ENCODE peak calls at places on chromosomes 5 and 9, in six cellular contexts. N is heart right ventricle, Q is stomach, W is colonic mucosa, E is right lobe of liver, M is prostate gland. L is an unnamed sample.
A peak's percentile ranks its signal among the peaks of the same experiment; 100 is the strongest.

GRCh38 chr9:268616-269015 is 54.0 kb downstream of the DOCK8 start:
- DNase-seq in Q (no peak), M (no peak), E (no peak), N (no peak), W (no peak), L (no peak)

GRCh38 chr9:35684921-35685320 is 4.8 kb downstream of the TPM2 start:
- DNase-seq in Q (no peak), E (no peak), M (no peak), W (no peak), N (no peak), L (no peak)

GRCh38 chr5:86756839-86757238 is 139.1 kb downstream of the COX7C start:
- DNase-seq in W (no peak), Q (no peak), N (no peak), E (no peak), M (no peak), L (no peak)

GRCh38 chr5:55102345-55102744 is at the start of gene GZMA:
- DNase-seq in W (no peak), N (no peak), M (no peak), Q (no peak), E (no peak), L (no peak)

GRCh38 chr9:91424403-91425176 is 958 bp upstream of the NFIL3 start:
- DNase-seq in W (peak; percentile 81), N (peak; percentile 86), E (peak; percentile 94), Q (peak; percentile 80), M (peak; percentile 83), L (peak; percentile 94)

GRCh38 chr5:72280655-72281069 is 39.4 kb downstream of the MRPS27 start:
- DNase-seq in E (no peak), Q (no peak), N (no peak), M (no peak), W (no peak), L (no peak)

GRCh38 chr5:108529381-108529780 is 147.5 kb upstream of the FBXL17 start:
- DNase-seq in W (no peak), M (no peak), Q (no peak), N (no peak), E (no peak), L (no peak)

GRCh38 chr9:136095028-136095494 is at the start of gene NACC2:
- DNase-seq in Q (peak; percentile 79), E (peak; percentile 88), N (peak; percentile 71), M (peak; percentile 64), W (peak; percentile 79), L (peak; percentile 70)

GRCh38 chr5:173310861-173311515 is 17.2 kb downstream of the STC2 start:
- DNase-seq in M (no peak), W (no peak), E (no peak), Q (no peak), N (no peak), L (no peak)

GRCh38 chr5:88952996-88953643 is 70.1 kb upstream of the MEF2C start:
- DNase-seq in W (no peak), N (no peak), M (no peak), Q (no peak), E (no peak), L (no peak)

GRCh38 chr9:84154320-84154719 is 173.7 kb downstream of the RMI1 start:
- DNase-seq in M (no peak), N (no peak), E (no peak), W (no peak), Q (no peak), L (no peak)

GRCh38 chr5:132825824-132826391 is 4.5 kb downstream of the SHROOM1 start:
- DNase-seq in N (no peak), W (no peak), M (no peak), E (no peak), Q (no peak), L (no peak)

GRCh38 chr9:107358867-107359440 is 75.9 kb downstream of the RAD23B start:
- DNase-seq in M (no peak), E (no peak), N (no peak), W (no peak), Q (no peak), L (no peak)

GRCh38 chr5:16542275-16542674 is 74.5 kb downstream of the RETREG1 start:
- DNase-seq in E (no peak), M (no peak), W (peak; percentile 30), N (no peak), Q (no peak), L (no peak)

GRCh38 chr9:97726716-97727115 is 29.6 kb upstream of the XPA start:
- DNase-seq in W (no peak), E (no peak), N (no peak), Q (no peak), M (no peak), L (no peak)

GRCh38 chr5:172048539-172049101 is 42.2 kb upstream of the FBXW11 start:
- DNase-seq in W (no peak), E (no peak), Q (no peak), M (no peak), N (no peak), L (no peak)

GRCh38 chr5:107820339-107820880 is 149.7 kb upstream of the EFNA5 start:
- DNase-seq in W (no peak), E (no peak), M (no peak), Q (no peak), N (no peak), L (no peak)

GRCh38 chr5:65151632-65152031 is 330.1 kb downstream of the ADAMTS6 start:
- DNase-seq in N (no peak), M (no peak), W (peak; percentile 30), Q (no peak), E (no peak), L (no peak)

GRCh38 chr5:156892223-156892622 is 42.1 kb downstream of the PPP1R2B start:
- DNase-seq in N (no peak), M (no peak), W (no peak), Q (no peak), E (no peak), L (no peak)

GRCh38 chr5:14200312-14200990 is 57.3 kb downstream of the TRIO start:
- DNase-seq in Q (no peak), E (no peak), M (no peak), W (no peak), N (no peak), L (no peak)

GRCh38 chr5:24381861-24382460 is 262.8 kb downstream of the CDH10 start:
- DNase-seq in W (no peak), Q (no peak), E (no peak), N (no peak), M (no peak), L (no peak)

GRCh38 chr5:91311697-91312501 is 71.2 kb downstream of the ARRDC3 start:
- DNase-seq in M (peak; percentile 13), W (peak; percentile 50), E (no peak), N (peak; percentile 56), Q (peak; percentile 50), L (peak; percentile 68)

GRCh38 chr5:33439905-33440481 is 772 bp upstream of the TARS1 start:
- DNase-seq in E (no peak), M (no peak), Q (no peak), N (no peak), W (no peak), L (no peak)

GRCh38 chr5:74177995-74178394 is 462.5 kb downstream of the ENC1 start:
- DNase-seq in Q (no peak), E (no peak), N (no peak), W (no peak), M (no peak), L (no peak)

DNA sequence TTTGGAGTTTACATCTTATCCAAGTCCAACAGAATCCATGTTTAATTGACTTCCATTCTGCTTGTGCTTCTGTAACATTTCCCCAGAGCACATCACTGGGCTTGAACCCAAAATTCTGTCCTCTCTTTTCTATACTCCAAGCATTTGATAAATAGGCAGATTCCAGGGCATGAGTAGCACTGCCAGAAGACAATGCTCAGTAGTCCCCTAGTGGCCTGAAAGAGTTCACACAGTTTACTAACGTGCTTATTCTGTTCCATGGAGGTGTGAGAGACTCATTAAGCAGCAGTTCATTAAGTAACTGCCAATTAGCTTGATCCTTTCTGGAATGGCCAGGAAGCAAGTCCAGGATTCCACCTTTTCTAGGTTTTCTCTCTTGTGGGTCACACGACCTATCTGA is 9.4 kb upstream of the GABRA6 start:
- DNase-seq in W (no peak), E (no peak), N (no peak), Q (no peak), M (no peak), L (no peak)
- TF ChIP-seq CTCF in W (peak; percentile 38), E (no peak), N (no peak), Q (peak; percentile 25), M (no peak), L (no peak)

DNA sequence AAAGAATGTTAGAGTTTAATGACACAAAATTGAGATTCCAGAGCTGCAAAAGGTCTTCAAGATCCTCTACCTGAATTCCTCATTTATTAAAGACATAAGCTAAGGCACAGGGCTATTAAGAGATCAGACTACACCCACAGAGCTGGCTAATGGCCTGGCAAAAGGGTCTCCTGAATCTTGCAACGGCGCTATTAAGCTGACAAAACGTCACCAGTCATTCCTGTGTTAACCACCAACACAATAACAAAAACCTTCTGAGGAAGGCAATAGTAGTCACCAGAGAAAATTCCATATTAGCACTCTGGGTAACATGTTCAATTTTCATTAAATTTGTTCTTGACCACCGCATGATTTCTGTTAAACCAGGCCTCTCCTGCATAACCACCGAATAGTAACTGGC is 77.0 kb downstream of the GNAQ start:
- DNase-seq in N (no peak), W (no peak), M (no peak), E (no peak), Q (no peak), L (no peak)
- H3K4me1 ChIP-seq in N (peaks cover 32% of the 10 kb centered on the region), W (peaks cover 5% of the 10 kb centered on the region), M (no peaks in the 10 kb centered on the region), E (no peaks in the 10 kb centered on the region), Q (peaks cover 81% of the 10 kb centered on the region), L (peaks cover 5% of the 10 kb centered on the region)

DNA sequence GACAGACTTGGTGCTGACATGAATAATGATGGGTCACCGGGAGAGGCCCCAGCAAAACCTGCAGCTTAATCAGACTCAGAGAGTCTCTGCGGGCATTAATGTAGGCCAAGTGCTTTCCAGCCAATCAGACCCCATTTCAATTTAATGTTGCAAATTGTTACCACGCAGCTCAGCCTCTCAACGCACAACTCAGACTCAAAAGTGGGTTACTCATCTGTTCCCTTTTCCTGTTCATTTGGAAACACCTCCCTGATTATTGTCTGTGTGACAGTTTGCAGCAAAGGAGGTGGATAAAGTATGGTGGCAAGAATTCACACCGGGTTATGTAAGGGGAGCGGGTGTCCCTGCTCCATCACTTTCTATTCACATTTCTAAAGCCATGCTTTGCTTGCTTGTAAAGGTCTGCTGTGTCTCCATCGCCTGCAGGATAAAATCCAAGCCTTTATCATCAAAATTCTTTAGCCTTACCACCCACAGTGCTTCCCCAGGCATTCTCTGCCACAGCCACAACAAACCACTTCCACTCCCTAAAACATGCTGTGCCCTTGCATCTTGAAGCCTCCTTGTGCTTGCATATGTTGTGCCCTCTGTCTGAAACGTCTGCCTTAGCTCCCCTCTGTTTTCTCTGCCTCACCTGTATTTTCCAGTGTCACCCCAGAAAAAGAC is 156.5 kb downstream of the ASTN2 start:
- DNase-seq in M (no peak), W (no peak), N (no peak), E (no peak), Q (no peak), L (no peak)
- H3K4me3 ChIP-seq in M (no peak overlapping the region), W (no peak overlapping the region), N (no peak overlapping the region), E (no peak overlapping the region), Q (no peak overlapping the region), L (no peak overlapping the region)

GRCh38 chr9:22447607-22448305 is 1.1 kb downstream of the DMRTA1 start:
- DNase-seq in Q (peak; percentile 30), E (peak; percentile 61), M (peak; percentile 21), W (peak; percentile 39), N (no peak), L (no peak)

GRCh38 chr9:22446589-22446949 is at the start of gene DMRTA1:
- DNase-seq in Q (peak; percentile 87), E (peak; percentile 96), W (peak; percentile 90), N (peak; percentile 80), M (peak; percentile 87), L (peak; percentile 74)

GRCh38 chr9:22452415-22453010 is 5.9 kb downstream of the DMRTA1 start:
- DNase-seq in E (peak; percentile 48), N (no peak), W (peak; percentile 48), M (peak; percentile 29), Q (peak; percentile 63), L (peak; percentile 27)

GRCh38 chr9:22446950-22447606 is 454 bp downstream of the DMRTA1 start:
- DNase-seq in M (peak; percentile 62), E (peak; percentile 89), Q (peak; percentile 69), W (peak; percentile 71), N (peak; percentile 10), L (no peak)
- TF ChIP-seq CTCF in M (no peak), E (peak; percentile 29), Q (no peak), W (peak; percentile 9), N (no peak), L (no peak)